ENCODE peak calls at places on chromosomes 5 and 9, in five cellular contexts. One of them, this sample, is unnamed.

GRCh38 chr9:130137870-130138653 is 34.1 kb upstream of the NCS1 start:
- DNase-seq in trophoblast cell: peak
- DNase-seq in H9: peak
- DNase-seq in H1: peak
- DNase-seq in mesenchymal stem cell: peak
- DNase-seq in this sample: peak

GRCh38 chr9:135886147-135886981 is 21.0 kb downstream of the CAMSAP1 start:
- DNase-seq in trophoblast cell: peak
- DNase-seq in H9: no peak
- DNase-seq in H1: no peak
- DNase-seq in mesenchymal stem cell: peak
- DNase-seq in this sample: no peak

GRCh38 chr5:54874337-54875021 is 110.9 kb downstream of the ESM1 start:
- DNase-seq in trophoblast cell: peak
- DNase-seq in H9: no peak
- DNase-seq in H1: no peak
- DNase-seq in mesenchymal stem cell: no peak
- DNase-seq in this sample: no peak

GRCh38 chr5:57422993-57423392 is 59.6 kb downstream of the ACTBL2 start:
- DNase-seq in trophoblast cell: no peak
- DNase-seq in H9: no peak
- DNase-seq in H1: no peak
- DNase-seq in mesenchymal stem cell: no peak
- DNase-seq in this sample: no peak

GRCh38 chr5:91288117-91288516 is 95.0 kb downstream of the ARRDC3 start:
- DNase-seq in trophoblast cell: no peak
- DNase-seq in H9: no peak
- DNase-seq in H1: no peak
- DNase-seq in mesenchymal stem cell: peak
- DNase-seq in this sample: no peak

GRCh38 chr5:140258016-140258415 is 44.9 kb downstream of the PFDN1 start:
- DNase-seq in trophoblast cell: no peak
- DNase-seq in H9: no peak
- DNase-seq in H1: no peak
- DNase-seq in mesenchymal stem cell: no peak
- DNase-seq in this sample: no peak

GRCh38 chr9:105063665-105064247 is 135.8 kb upstream of the ABCA1 start:
- DNase-seq in trophoblast cell: peak
- DNase-seq in H9: no peak
- DNase-seq in H1: no peak
- DNase-seq in mesenchymal stem cell: peak
- DNase-seq in this sample: no peak

GRCh38 chr5:54455413-54456157 is at the start of gene HSPB3:
- DNase-seq in trophoblast cell: peak
- DNase-seq in H9: no peak
- DNase-seq in H1: no peak
- DNase-seq in mesenchymal stem cell: peak
- DNase-seq in this sample: no peak

GRCh38 chr5:80631277-80632259 is 22.9 kb upstream of the MSH3 start:
- DNase-seq in trophoblast cell: no peak
- DNase-seq in H9: no peak
- DNase-seq in H1: no peak
- DNase-seq in mesenchymal stem cell: no peak
- DNase-seq in this sample: no peak

GRCh38 chr9:133676450-133676849 is 40.3 kb downstream of the DBH start:
- DNase-seq in trophoblast cell: no peak
- DNase-seq in H9: no peak
- DNase-seq in H1: no peak
- DNase-seq in mesenchymal stem cell: no peak
- DNase-seq in this sample: no peak

GRCh38 chr5:112931473-112931872 is 9.4 kb upstream of the REEP5 start:
- DNase-seq in trophoblast cell: no peak
- DNase-seq in H9: no peak
- DNase-seq in H1: no peak
- DNase-seq in mesenchymal stem cell: peak
- DNase-seq in this sample: no peak

GRCh38 chr9:14530301-14530700 is 162.9 kb downstream of the ZDHHC21 start:
- DNase-seq in trophoblast cell: no peak
- DNase-seq in H9: no peak
- DNase-seq in H1: no peak
- DNase-seq in mesenchymal stem cell: no peak
- DNase-seq in this sample: no peak

GRCh38 chr9:23587433-23587832 is 238.6 kb downstream of the ELAVL2 start:
- DNase-seq in trophoblast cell: no peak
- DNase-seq in H9: no peak
- DNase-seq in H1: no peak
- DNase-seq in mesenchymal stem cell: peak
- DNase-seq in this sample: no peak

GRCh38 chr5:66197764-66198405 is 53.8 kb downstream of the SREK1 start:
- DNase-seq in trophoblast cell: no peak
- DNase-seq in H9: no peak
- DNase-seq in H1: no peak
- DNase-seq in mesenchymal stem cell: no peak
- DNase-seq in this sample: no peak

GRCh38 chr9:127505396-127506116 is 54.2 kb downstream of the LRSAM1 start:
- DNase-seq in trophoblast cell: peak
- DNase-seq in H9: peak
- DNase-seq in H1: no peak
- DNase-seq in mesenchymal stem cell: peak
- DNase-seq in this sample: no peak

GRCh38 chr5:103021310-103021709 is 98.6 kb downstream of the GIN1 start:
- DNase-seq in trophoblast cell: no peak
- DNase-seq in H9: no peak
- DNase-seq in H1: no peak
- DNase-seq in mesenchymal stem cell: no peak
- DNase-seq in this sample: no peak

GRCh38 chr5:176922817-176923216 is 23.7 kb upstream of the HK3 start:
- DNase-seq in trophoblast cell: no peak
- DNase-seq in H9: no peak
- DNase-seq in H1: no peak
- DNase-seq in mesenchymal stem cell: no peak
- DNase-seq in this sample: no peak

GRCh38 chr5:158975363-158975762 is 124.4 kb downstream of the EBF1 start:
- DNase-seq in trophoblast cell: no peak
- DNase-seq in H9: no peak
- DNase-seq in H1: no peak
- DNase-seq in mesenchymal stem cell: no peak
- DNase-seq in this sample: no peak
- H3K23ac ChIP-seq in trophoblast cell: no peak
- H3K23ac ChIP-seq in H9: no peak
- H3K23ac ChIP-seq in H1: no peak
- H3K23ac ChIP-seq in mesenchymal stem cell: no peak
- H3K23ac ChIP-seq in this sample: no peak

DNA sequence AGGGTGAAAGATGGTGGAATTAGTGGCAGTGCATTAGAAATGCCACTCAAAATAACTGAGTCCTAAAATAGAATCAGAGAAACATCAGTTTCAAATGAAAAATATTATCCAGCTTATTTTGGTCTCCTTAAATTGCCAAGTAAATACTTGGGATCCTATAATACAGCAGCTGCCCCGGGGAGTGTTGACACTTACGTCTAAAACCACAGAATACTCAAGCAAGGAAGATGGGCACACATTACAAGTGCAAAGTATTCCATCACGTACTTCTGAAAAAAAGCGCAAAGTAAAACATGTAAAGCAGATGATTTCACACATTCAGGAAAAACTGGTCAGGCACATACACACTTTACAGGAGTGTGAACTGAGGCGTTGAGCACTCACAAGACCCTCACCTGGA is 2.4 kb upstream of the ARHGEF37 start:
- DNase-seq in trophoblast cell: no peak
- DNase-seq in H9: no peak
- DNase-seq in H1: no peak
- DNase-seq in mesenchymal stem cell: no peak
- DNase-seq in this sample: no peak
- H2BK12ac ChIP-seq in trophoblast cell: no peak
- H2BK12ac ChIP-seq in H9: no peak
- H2BK12ac ChIP-seq in H1: no peak
- H2BK12ac ChIP-seq in mesenchymal stem cell: no peak
- H2BK12ac ChIP-seq in this sample: no peak

DNA sequence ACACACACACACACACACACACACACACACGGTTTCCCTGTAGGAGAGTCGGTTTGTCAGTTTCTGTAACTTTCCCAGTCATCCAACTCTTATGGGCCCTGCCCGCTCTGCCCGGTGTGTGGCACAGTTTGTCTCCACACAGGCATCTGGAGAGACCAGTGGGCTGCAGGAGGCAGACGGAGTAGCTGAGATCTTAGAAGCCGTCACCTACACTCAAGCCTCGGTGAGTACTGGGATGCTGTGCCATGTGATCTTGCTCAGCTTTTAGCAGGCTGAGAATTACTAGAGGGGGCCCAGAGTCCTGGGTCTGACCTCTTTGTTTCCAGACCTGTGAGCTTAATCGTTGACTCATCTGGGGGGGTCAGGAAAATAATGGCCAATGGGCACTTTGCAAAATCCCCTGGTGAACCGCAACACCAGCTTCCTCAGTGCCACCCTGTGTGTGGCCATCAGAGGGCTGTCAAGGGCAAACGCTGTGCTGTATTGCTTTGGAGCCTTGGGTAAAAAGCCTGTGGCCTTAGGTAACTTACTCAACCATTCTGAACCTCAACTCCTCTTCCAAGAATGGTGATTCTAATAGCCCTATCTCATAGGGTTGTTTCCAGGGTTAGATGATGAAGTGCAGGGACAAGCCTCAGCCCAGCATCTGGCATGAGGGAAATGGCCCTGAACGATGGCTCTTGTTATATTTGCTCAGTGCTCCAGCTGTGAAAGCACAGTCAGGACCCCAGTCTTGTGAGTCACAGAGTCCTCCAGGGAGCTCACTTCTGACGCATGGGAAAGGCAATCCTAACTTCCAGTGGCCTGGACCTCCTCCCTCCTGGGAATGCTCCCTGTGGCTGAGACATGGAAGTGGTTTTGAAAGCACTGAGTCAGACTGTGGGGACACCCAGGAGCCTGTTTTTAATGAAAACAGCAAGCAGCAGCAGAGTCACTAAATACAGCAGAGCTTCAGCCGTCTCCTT is 45.6 kb downstream of the COL15A1 start:
- DNase-seq in trophoblast cell: peak
- DNase-seq in H9: peak
- DNase-seq in H1: no peak
- DNase-seq in mesenchymal stem cell: peak
- DNase-seq in this sample: no peak
- H3K23ac ChIP-seq in trophoblast cell: no peak
- H3K23ac ChIP-seq in H9: no peak
- H3K23ac ChIP-seq in H1: no peak
- H3K23ac ChIP-seq in mesenchymal stem cell: no peak
- H3K23ac ChIP-seq in this sample: no peak

GRCh38 chr5:172531704-172532026 is 77.3 kb upstream of the SH3PXD2B start:
- DNase-seq in trophoblast cell: no peak
- DNase-seq in H9: peak
- DNase-seq in H1: no peak
- DNase-seq in mesenchymal stem cell: no peak
- DNase-seq in this sample: no peak
- H2BK12ac ChIP-seq in trophoblast cell: no peak
- H2BK12ac ChIP-seq in H9: no peak
- H2BK12ac ChIP-seq in H1: peak
- H2BK12ac ChIP-seq in mesenchymal stem cell: no peak
- H2BK12ac ChIP-seq in this sample: no peak